ENCODE peak calls at places on chromosomes 11 and 22, in nine cellular contexts. K is body of pancreas; M is astrocyte of the spinal cord; Z is GM12864; I is PC-3; R is CD8-positive, alpha-beta T cell; T is HCT116; B is neural progenitor cell; A is NB4. G is an unnamed sample.

GRCh38 chr11:133697603-133698002 is 147.7 kb downstream of the SPATA19 start:
- DNase-seq in K (no peak), M (no peak), Z (no peak), I (no peak), R (no peak), T (no peak), B (no peak), A (no peak), G (no peak)

GRCh38 chr22:33874206-33874605 is 46.1 kb downstream of the LARGE1 start:
- DNase-seq in K (no peak), M (no peak), Z (no peak), I (no peak), R (no peak), T (no peak), B (peak), A (no peak), G (no peak)

GRCh38 chr11:60252208-60252566 is 9.2 kb upstream of the MS4A4E start:
- DNase-seq in K (no peak), M (no peak), Z (no peak), I (no peak), R (no peak), T (no peak), B (no peak), A (no peak), G (no peak)

GRCh38 chr11:28464252-28464867 is 356.2 kb downstream of the METTL15 start:
- DNase-seq in K (no peak), M (peak), Z (no peak), I (no peak), R (no peak), T (no peak), B (no peak), A (no peak), G (peak)

GRCh38 chr22:36155702-36156101 is 4.9 kb downstream of the APOL3 start:
- DNase-seq in K (peak), M (no peak), Z (no peak), I (no peak), R (no peak), T (no peak), B (no peak), A (no peak), G (peak)

GRCh38 chr22:30636226-30637077 is 871 bp downstream of the SLC35E4 start:
- DNase-seq in K (peak), M (peak), Z (no peak), I (peak), R (peak), T (no peak), B (peak), A (no peak), G (no peak)

GRCh38 chr22:45565973-45566372 is 63.3 kb downstream of the FBLN1 start:
- DNase-seq in K (no peak), M (no peak), Z (no peak), I (no peak), R (no peak), T (no peak), B (no peak), A (no peak), G (no peak)

GRCh38 chr22:30490399-30490798 is 15.1 kb downstream of the SEC14L4 start:
- DNase-seq in K (peak), M (no peak), Z (no peak), I (no peak), R (no peak), T (no peak), B (peak), A (no peak), G (no peak)

GRCh38 chr11:127345819-127346459 is 345.4 kb upstream of the KIRREL3 start:
- DNase-seq in K (peak), M (peak), Z (no peak), I (peak), R (no peak), T (no peak), B (peak), A (peak), G (peak)

GRCh38 chr11:56693428-56693827 is 5.5 kb upstream of the OR9G1 start:
- DNase-seq in K (no peak), M (no peak), Z (no peak), I (no peak), R (no peak), T (no peak), B (no peak), A (no peak), G (no peak)

GRCh38 chr22:39545310-39546063 is 12.9 kb upstream of the RPS19BP1 start:
- DNase-seq in K (peak), M (peak), Z (no peak), I (no peak), R (peak), T (no peak), B (peak), A (peak), G (peak)

GRCh38 chr11:72352859-72353551 is 81.3 kb downstream of the CLPB start:
- DNase-seq in K (no peak), M (peak), Z (peak), I (no peak), R (no peak), T (no peak), B (peak), A (peak), G (peak)

GRCh38 chr11:36266767-36267166 is 22.5 kb downstream of the COMMD9 start:
- DNase-seq in K (no peak), M (no peak), Z (no peak), I (no peak), R (no peak), T (no peak), B (no peak), A (no peak), G (no peak)

GRCh38 chr22:36871669-36872081 is 10.9 kb downstream of the NCF4 start:
- DNase-seq in K (no peak), M (no peak), Z (no peak), I (peak), R (no peak), T (peak), B (peak), A (no peak), G (no peak)

GRCh38 chr22:39300198-39300830 is 19.1 kb downstream of the RPL3 start:
- DNase-seq in K (no peak), M (no peak), Z (no peak), I (no peak), R (no peak), T (no peak), B (no peak), A (peak), G (no peak)

GRCh38 chr22:44068422-44069191 is 44.5 kb downstream of the PARVB start:
- DNase-seq in K (peak), M (no peak), Z (peak), I (no peak), R (no peak), T (no peak), B (no peak), A (peak), G (no peak)

GRCh38 chr11:62398011-62398994 is 20.5 kb upstream of the SCGB1A1 start:
- DNase-seq in K (no peak), M (no peak), Z (no peak), I (no peak), R (no peak), T (no peak), B (no peak), A (peak), G (peak)

GRCh38 chr11:129372609-129373488 is 2.8 kb upstream of the BARX2 start:
- DNase-seq in K (no peak), M (no peak), Z (no peak), I (no peak), R (no peak), T (no peak), B (peak), A (no peak), G (no peak)

GRCh38 chr22:46586531-46587011 is 33.6 kb upstream of the GRAMD4 start:
- DNase-seq in K (no peak), M (no peak), Z (no peak), I (no peak), R (no peak), T (no peak), B (no peak), A (no peak), G (no peak)

GRCh38 chr11:117226388-117227385 is 5.2 kb downstream of the PCSK7 start:
- DNase-seq in K (peak), M (peak), Z (peak), I (peak), R (peak), T (peak), B (peak), A (peak), G (peak)

GRCh38 chr11:27266125-27266524 is 96.9 kb downstream of the CCDC34 start:
- DNase-seq in K (no peak), M (no peak), Z (no peak), I (no peak), R (no peak), T (no peak), B (no peak), A (no peak), G (no peak)

GRCh38 chr11:117836077-117836960 is 11.8 kb upstream of the FXYD2 start:
- DNase-seq in K (no peak), M (no peak), Z (no peak), I (no peak), R (no peak), T (no peak), B (no peak), A (peak), G (no peak)

GRCh38 chr22:28477556-28477955 is 202.1 kb downstream of the TTC28 start:
- DNase-seq in K (no peak), M (no peak), Z (no peak), I (no peak), R (no peak), T (no peak), B (no peak), A (no peak), G (no peak)

GRCh38 chr11:100545970-100546369 is 141.1 kb upstream of the ARHGAP42 start:
- DNase-seq in K (no peak), M (no peak), Z (no peak), I (no peak), R (no peak), T (no peak), B (peak), A (no peak), G (no peak)

GRCh38 chr11:114026355-114026754 is 33.2 kb upstream of the ZBTB16 start:
- DNase-seq in K (peak), M (peak), Z (no peak), I (peak), R (peak), T (no peak), B (peak), A (peak), G (peak)

GRCh38 chr11:2095542-2095941 is 43.6 kb downstream of the IGF2 start:
- DNase-seq in K (no peak), M (no peak), Z (no peak), I (no peak), R (no peak), T (no peak), B (no peak), A (no peak), G (no peak)

GRCh38 chr11:33160147-33160546 is 1.1 kb downstream of the CSTF3 start:
- DNase-seq in K (no peak), M (peak), Z (no peak), I (peak), R (no peak), T (no peak), B (peak), A (peak), G (peak)

GRCh38 chr11:133903056-133903455 is 53.7 kb downstream of the IGSF9B start:
- DNase-seq in K (no peak), M (no peak), Z (no peak), I (no peak), R (no peak), T (no peak), B (no peak), A (no peak), G (no peak)

GRCh38 chr11:98003606-98004371 is 1017.0 kb upstream of the CNTN5 start:
- DNase-seq in K (no peak), M (no peak), Z (no peak), I (no peak), R (no peak), T (no peak), B (no peak), A (no peak), G (no peak)

GRCh38 chr11:107301886-107302285 is 155.7 kb downstream of the CWF19L2 start:
- DNase-seq in K (no peak), M (no peak), Z (no peak), I (peak), R (no peak), T (no peak), B (no peak), A (no peak), G (peak)

GRCh38 chr11:45791524-45791923 is 13.4 kb upstream of the SLC35C1 start:
- DNase-seq in K (no peak), M (no peak), Z (no peak), I (no peak), R (no peak), T (no peak), B (no peak), A (no peak), G (no peak)

GRCh38 chr11:35539781-35540281 is 14.4 kb upstream of the PAMR1 start:
- DNase-seq in K (peak), M (peak), Z (no peak), I (peak), R (no peak), T (no peak), B (no peak), A (no peak), G (peak)

GRCh38 chr11:45984192-45984591 is 61.7 kb downstream of the LARGE2 start:
- DNase-seq in K (no peak), M (no peak), Z (no peak), I (no peak), R (no peak), T (no peak), B (no peak), A (no peak), G (no peak)

GRCh38 chr22:48885919-48886305 is 941.8 kb downstream of the BRD1 start:
- DNase-seq in K (no peak), M (no peak), Z (no peak), I (no peak), R (no peak), T (no peak), B (no peak), A (no peak), G (no peak)

GRCh38 chr11:61334434-61335354 is 1.7 kb downstream of the TKFC start:
- DNase-seq in K (peak), M (peak), Z (no peak), I (peak), R (no peak), T (no peak), B (no peak), A (peak), G (peak)

GRCh38 chr11:829116-829945 is 1.6 kb downstream of the CRACR2B start:
- DNase-seq in K (no peak), M (no peak), Z (no peak), I (no peak), R (no peak), T (no peak), B (peak), A (no peak), G (no peak)

GRCh38 chr11:827861-828167 is at the start of gene CRACR2B:
- DNase-seq in K (no peak), M (no peak), Z (no peak), I (no peak), R (no peak), T (no peak), B (no peak), A (peak), G (no peak)

GRCh38 chr11:829946-830294 is 2.2 kb downstream of the CRACR2B start:
- DNase-seq in K (no peak), M (no peak), Z (no peak), I (no peak), R (no peak), T (no peak), B (no peak), A (no peak), G (no peak)

GRCh38 chr11:827146-827860 is 416 bp upstream of the CRACR2B start:
- DNase-seq in K (peak), M (no peak), Z (no peak), I (no peak), R (no peak), T (no peak), B (peak), A (peak), G (no peak)

DNA sequence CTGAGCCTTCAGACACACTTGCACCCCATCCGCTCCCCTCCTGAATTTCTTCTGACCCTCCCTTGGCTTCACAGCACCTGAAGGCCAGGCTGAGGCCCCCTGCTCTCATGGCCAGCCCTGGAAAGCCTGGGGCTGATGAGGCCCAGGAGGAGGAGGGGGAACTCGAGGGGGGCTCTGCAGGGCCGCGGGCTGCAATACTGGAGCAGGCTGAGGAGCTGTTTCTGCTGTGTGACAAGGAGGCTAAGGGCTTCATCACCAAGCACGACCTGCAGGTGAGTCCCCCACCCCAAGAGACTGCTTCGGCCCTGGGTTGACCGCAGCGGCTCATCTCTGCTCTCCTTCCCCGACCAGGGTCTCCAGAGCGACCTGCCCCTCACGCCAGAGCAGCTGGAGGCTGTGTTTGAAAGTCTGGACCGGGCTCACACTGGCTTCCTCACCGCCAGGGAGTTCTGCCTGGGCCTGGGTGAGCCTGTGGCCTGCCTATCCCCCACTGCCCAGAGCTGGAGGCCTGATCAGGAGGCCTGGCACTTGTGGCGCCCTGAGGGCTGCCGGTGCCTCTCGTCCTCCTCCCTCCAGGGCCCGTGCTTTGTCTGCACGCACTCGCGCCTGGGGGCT is 889 bp downstream of the CRACR2B start:
- DNase-seq in K (no peak), M (no peak), Z (no peak), I (no peak), R (no peak), T (no peak), B (peak), A (no peak), G (no peak)
- H3K4me3 ChIP-seq in K (no peak), M (no peak), Z (no peak), I (no peak), R (no peak), T (no peak), B (peak), A (no peak), G (no peak)

GRCh38 chr22:26170112-26170492 is 840 bp downstream of the SEZ6L start:
- DNase-seq in K (no peak), M (no peak), Z (no peak), I (no peak), R (no peak), T (no peak), B (peak), A (peak), G (no peak)
- H3K4me3 ChIP-seq in K (no peak), M (no peak), Z (no peak), I (no peak), R (no peak), T (no peak), B (peak), A (no peak), G (no peak)

DNA sequence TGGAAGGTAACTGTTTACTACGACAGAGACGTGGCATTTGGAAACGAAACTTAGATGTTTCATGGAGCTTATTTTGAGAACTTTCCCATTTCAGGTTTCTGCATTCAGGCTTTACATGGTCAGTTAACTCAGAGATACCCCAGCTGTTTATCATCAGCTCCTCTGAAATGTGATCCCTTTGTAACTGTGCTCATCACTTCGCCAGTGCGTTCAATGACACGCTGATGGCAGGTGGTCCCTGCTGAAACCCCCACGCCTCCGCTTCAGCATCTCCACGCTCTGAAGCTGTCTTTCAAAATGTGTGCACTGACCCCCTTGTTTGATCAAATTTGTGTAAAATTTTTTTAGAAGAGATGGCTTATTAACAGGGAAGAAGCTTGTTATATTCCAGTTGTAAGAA is 30.5 kb downstream of the ALG12 start:
- DNase-seq in K (no peak), M (no peak), Z (no peak), I (no peak), R (no peak), T (no peak), B (no peak), A (no peak), G (no peak)
- H3K4me3 ChIP-seq in K (no peak), M (no peak), Z (no peak), I (no peak), R (no peak), T (no peak), B (no peak), A (no peak), G (no peak)

DNA sequence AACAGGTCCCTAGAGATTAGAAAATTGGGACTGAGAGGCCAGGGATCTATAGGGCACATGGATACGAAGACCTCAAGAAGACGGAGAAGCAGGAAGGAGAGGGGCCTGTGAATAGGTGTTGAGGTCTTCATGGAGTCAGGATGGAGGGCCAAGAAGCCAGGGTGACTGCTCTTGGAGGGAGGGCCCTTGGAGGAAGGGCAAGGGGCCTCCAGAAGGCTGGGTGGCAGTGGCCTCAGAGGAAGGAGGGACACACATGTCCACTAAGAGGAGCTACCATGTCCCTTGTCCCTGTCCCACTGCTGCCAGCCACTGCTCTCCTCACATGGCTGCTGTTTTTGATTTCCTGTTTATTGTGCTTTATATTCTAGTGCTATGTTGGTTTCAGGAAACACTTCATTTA is 589.5 kb upstream of the B3GAT1 start:
- DNase-seq in K (no peak), M (no peak), Z (no peak), I (no peak), R (no peak), T (no peak), B (no peak), A (no peak), G (no peak)
- H3K4me3 ChIP-seq in K (no peak), M (no peak), Z (no peak), I (no peak), R (no peak), T (no peak), B (no peak), A (no peak), G (no peak)

GRCh38 chr11:66386171-66387069 is 14.9 kb upstream of the SLC29A2 start:
- DNase-seq in K (peak), M (peak), Z (peak), I (peak), R (peak), T (peak), B (peak), A (peak), G (peak)
- H3K4me3 ChIP-seq in K (no peak), M (no peak), Z (no peak), I (peak), R (no peak), T (peak), B (peak), A (no peak), G (peak)

DNA sequence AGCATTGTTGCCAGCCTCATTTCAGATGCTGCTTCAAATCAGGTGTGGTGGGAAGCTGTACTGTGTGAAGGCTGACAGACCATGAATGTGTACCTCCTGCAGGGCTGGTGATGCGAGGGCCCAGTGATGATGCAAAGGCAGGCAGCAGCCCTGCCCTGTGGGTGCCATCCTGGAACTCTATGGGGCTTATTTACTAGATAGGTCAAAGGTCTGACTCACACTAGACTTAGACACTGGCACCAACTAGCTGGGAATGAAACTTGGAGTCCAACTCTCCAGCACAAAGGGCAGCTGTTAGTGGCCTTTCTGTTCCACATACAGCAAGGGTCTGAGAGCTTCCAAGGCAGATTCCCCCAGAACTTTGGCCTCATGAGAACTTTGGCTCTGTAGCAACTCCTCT is 138.4 kb downstream of the TTC17 start:
- DNase-seq in K (no peak), M (no peak), Z (no peak), I (no peak), R (no peak), T (no peak), B (no peak), A (no peak), G (no peak)
- H3K4me3 ChIP-seq in K (no peak), M (no peak), Z (no peak), I (no peak), R (no peak), T (no peak), B (no peak), A (no peak), G (no peak)

G was measured in fibroblast of pulmonary artery.